ENCODE peak calls at places on chromosomes 16 and 17, in ten cellular contexts. B is Panc1, C is breast epithelium, G is fibroblast of the aortic adventitia, T is neural crest cell, L is nephron progenitor cell, I is dorsolateral prefrontal cortex, W is PC-3, O is cardiac muscle cell, Y is GM13977. V is an unnamed sample.

GRCh38 chr16:53501216-53501859 is 1.7 kb downstream of the AKTIP start:
- DNase-seq in B (no peak), C (no peak), G (peak; percentile 20), T (no peak), L (no peak), I (no peak), W (no peak), O (no peak), Y (no peak), V (no peak)

GRCh38 chr16:56423584-56424403 is 1.6 kb downstream of the AMFR start:
- DNase-seq in B (no peak), C (no peak), G (peak; percentile 20), T (no peak), L (no peak), I (no peak), W (no peak), O (no peak), Y (peak; percentile 51), V (no peak)

GRCh38 chr17:43839670-43840101 is 6.7 kb upstream of the MPP3 start:
- DNase-seq in B (no peak), C (no peak), G (no peak), T (no peak), L (no peak), I (no peak), W (peak; percentile 81), O (no peak), Y (no peak), V (no peak)

GRCh38 chr16:12252616-12253015 is 276.1 kb downstream of the SNX29 start:
- DNase-seq in B (no peak), C (no peak), G (no peak), T (no peak), L (no peak), I (no peak), W (no peak), O (no peak), Y (no peak), V (no peak)

GRCh38 chr17:81917565-81918332 is at the start of gene SIRT7:
- DNase-seq in B (no peak), C (no peak), G (peak; percentile 66), T (peak; percentile 65), L (peak; percentile 85), I (no peak), W (peak; percentile 89), O (peak; percentile 75), Y (peak; percentile 99), V (peak; percentile 59)

GRCh38 chr17:83183150-83183820 is 103.9 kb downstream of the METRNL start:
- DNase-seq in B (no peak), C (peak; percentile 37), G (no peak), T (no peak), L (no peak), I (no peak), W (no peak), O (peak; percentile 29), Y (no peak), V (no peak)

GRCh38 chr17:73710095-73710592 is 65.9 kb upstream of the SDK2 start:
- DNase-seq in B (peak; percentile 28), C (no peak), G (peak; percentile 31), T (peak; percentile 89), L (peak; percentile 86), I (peak; percentile 49), W (peak; percentile 76), O (peak; percentile 72), Y (peak; percentile 72), V (peak; percentile 76)

GRCh38 chr16:27426423-27427408 is 24.7 kb downstream of the IL21R start:
- DNase-seq in B (peak; percentile 61), C (no peak), G (peak; percentile 83), T (no peak), L (no peak), I (no peak), W (peak; percentile 80), O (peak; percentile 86), Y (peak; percentile 81), V (peak; percentile 6)

GRCh38 chr17:80192268-80192667 is 22.4 kb downstream of the CARD14 start:
- DNase-seq in B (no peak), C (no peak), G (no peak), T (peak; percentile 28), L (no peak), I (peak; percentile 56), W (no peak), O (peak; percentile 23), Y (no peak), V (no peak)

GRCh38 chr17:77872199-77872598 is 86.3 kb upstream of the TNRC6C start:
- DNase-seq in B (no peak), C (no peak), G (no peak), T (no peak), L (no peak), I (no peak), W (no peak), O (no peak), Y (no peak), V (no peak)

GRCh38 chr17:77049440-77049839 is 91.3 kb upstream of the SEC14L1 start:
- DNase-seq in B (no peak), C (no peak), G (no peak), T (no peak), L (no peak), I (no peak), W (no peak), O (no peak), Y (no peak), V (no peak)

GRCh38 chr17:36755586-36755985 is 154.2 kb downstream of the MRM1 start:
- DNase-seq in B (no peak), C (no peak), G (no peak), T (peak; percentile 13), L (no peak), I (no peak), W (peak; percentile 46), O (peak; percentile 12), Y (peak; percentile 53), V (no peak)

GRCh38 chr17:14101976-14102375 is 32.7 kb downstream of the COX10 start:
- DNase-seq in B (no peak), C (no peak), G (no peak), T (no peak), L (no peak), I (no peak), W (no peak), O (no peak), Y (no peak), V (no peak)

DNA sequence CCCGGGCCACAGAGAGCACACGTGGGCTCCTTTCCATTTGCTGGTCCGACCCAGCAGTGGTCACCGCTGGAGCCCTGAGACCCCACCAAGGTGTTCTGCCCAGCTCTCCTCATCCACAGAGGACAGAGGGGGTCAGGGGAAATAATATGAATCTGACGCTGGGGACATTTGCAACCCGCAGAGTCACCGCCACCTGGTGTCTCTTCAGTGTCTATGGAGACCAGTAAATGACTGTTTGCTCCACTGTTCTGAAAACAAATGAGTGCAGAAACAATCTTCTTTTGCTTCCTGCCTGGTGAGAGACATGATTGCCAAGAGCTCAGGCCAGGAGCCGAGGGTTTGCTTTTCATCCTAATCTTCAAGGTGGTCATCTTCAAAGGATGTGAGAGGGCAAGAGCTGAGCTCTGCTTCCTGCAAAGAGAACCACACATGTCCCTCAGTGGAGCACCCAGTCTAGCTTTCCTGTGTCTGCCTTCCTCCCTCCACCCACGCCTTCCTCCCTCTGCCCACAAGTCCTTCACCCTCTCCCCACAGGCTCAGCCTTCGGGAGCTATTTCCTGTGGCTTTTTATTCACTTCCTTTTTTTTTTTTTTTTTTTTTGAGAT is 14.7 kb upstream of the KLHDC4 start:
- DNase-seq in B (no peak), C (no peak), G (peak; percentile 17), T (no peak), L (no peak), I (peak; percentile 23), W (no peak), O (peak; percentile 84), Y (peak; percentile 65), V (no peak)
- TF ChIP-seq CTCF in B (no peak), C (no peak), G (no peak), T (no peak), L (no peak), I (no peak), W (no peak), O (no peak), Y (peak; percentile 17), V (no peak)

GRCh38 chr16:69118468-69118867 is 13.0 kb downstream of the HAS3 start:
- DNase-seq in B (no peak), C (no peak), G (no peak), T (no peak), L (no peak), I (no peak), W (no peak), O (no peak), Y (no peak), V (no peak)
- TF ChIP-seq CTCF in B (no peak), C (no peak), G (no peak), T (no peak), L (no peak), I (no peak), W (no peak), O (no peak), Y (no peak), V (no peak)

GRCh38 chr16:55368205-55368604 is 44.2 kb downstream of the IRX6 start:
- DNase-seq in B (no peak), C (no peak), G (no peak), T (no peak), L (no peak), I (no peak), W (no peak), O (no peak), Y (no peak), V (no peak)

GRCh38 chr16:55373489-55373832 is 49.5 kb downstream of the IRX6 start:
- DNase-seq in B (no peak), C (no peak), G (no peak), T (no peak), L (no peak), I (no peak), W (no peak), O (no peak), Y (no peak), V (no peak)

GRCh38 chr16:55372792-55373488 is 48.9 kb downstream of the IRX6 start:
- DNase-seq in B (no peak), C (no peak), G (no peak), T (no peak), L (no peak), I (no peak), W (no peak), O (no peak), Y (no peak), V (no peak)

GRCh38 chr16:55369151-55369550 is 45.1 kb downstream of the IRX6 start:
- DNase-seq in B (no peak), C (no peak), G (no peak), T (no peak), L (no peak), I (no peak), W (no peak), O (no peak), Y (no peak), V (no peak)

GRCh38 chr16:55370762-55371482 is 46.9 kb downstream of the IRX6 start:
- DNase-seq in B (no peak), C (peak; percentile 74), G (peak; percentile 37), T (peak; percentile 58), L (peak; percentile 68), I (peak; percentile 75), W (peak; percentile 22), O (peak; percentile 45), Y (peak; percentile 17), V (peak; percentile 16)
- TF ChIP-seq CTCF in B (peak; percentile 73), C (no peak), G (peak; percentile 51), T (peak; percentile 65), L (peak; percentile 40), I (peak; percentile 46), W (peak; percentile 37), O (peak; percentile 38), Y (peak; percentile 33), V (peak; percentile 47)

DNA sequence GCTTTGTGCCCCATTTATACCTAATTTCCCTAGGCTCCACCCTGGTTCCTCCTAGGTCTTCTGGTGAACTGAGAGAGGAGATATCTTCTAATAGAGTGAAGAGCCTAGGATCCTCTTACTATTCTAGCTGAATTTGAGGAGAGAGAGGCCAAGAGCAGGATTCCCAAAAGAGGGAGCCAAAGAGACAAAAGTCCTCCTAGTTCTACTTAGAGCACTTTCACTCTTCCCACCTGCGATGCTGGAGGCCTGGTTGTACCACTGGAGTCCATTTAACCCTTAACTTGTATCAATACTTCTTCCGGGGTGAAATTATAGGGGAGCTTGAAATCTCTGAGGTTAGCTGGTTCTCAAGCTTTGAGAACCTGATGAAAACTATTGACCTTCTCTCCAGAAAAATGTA is 3.4 kb upstream of the SSH2 start:
- DNase-seq in B (no peak), C (no peak), G (peak; percentile 63), T (no peak), L (no peak), I (no peak), W (peak; percentile 39), O (peak; percentile 66), Y (no peak), V (no peak)
- TF ChIP-seq CTCF in B (peak; percentile 75), C (no peak), G (peak; percentile 58), T (no peak), L (no peak), I (peak; percentile 12), W (peak; percentile 53), O (peak; percentile 59), Y (peak; percentile 12), V (no peak)